ENCODE peak calls at places on chromosomes 13 and 19, in six cellular contexts. X is stimulated activated CD4-positive, alpha-beta T cell treated with anti-CD3 and anti-CD28 coated beads, Interleukin-1b, Interleukin-23, amount 100 ng/mL, for 1 hour; O is AG10803; L is hepatocyte; V is NCI-H2081; J is activated gamma-delta T cell. P is an unnamed sample.

GRCh38 chr19:15452111-15453047 is 2.6 kb upstream of the WIZ start:
- DNase-seq in L (peak), O (peak), V (no peak), X (no peak), J (no peak), P (peak)

GRCh38 chr13:76455960-76456359 is 430.2 kb downstream of the KCTD12 start:
- DNase-seq in J (no peak), O (peak), V (no peak), L (no peak), X (no peak), P (no peak)

GRCh38 chr13:59479629-59480028 is 684.1 kb downstream of the DIAPH3 start:
- DNase-seq in L (no peak), X (no peak), V (no peak), J (no peak), O (no peak), P (no peak)

GRCh38 chr19:39297931-39298634 is 1.9 kb downstream of the IFNL1 start:
- DNase-seq in X (no peak), L (no peak), V (no peak), J (peak), O (no peak), P (peak)

GRCh38 chr19:45166723-45167252 is 6.0 kb upstream of the NKPD1 start:
- DNase-seq in J (no peak), O (no peak), X (no peak), V (no peak), L (no peak), P (no peak)

GRCh38 chr13:29858231-29858630 is 7.8 kb upstream of the UBL3 start:
- DNase-seq in J (no peak), O (no peak), V (no peak), X (no peak), L (no peak), P (no peak)

GRCh38 chr13:103884139-103884723 is 818.0 kb upstream of the SLC10A2 start:
- DNase-seq in V (no peak), O (no peak), J (no peak), L (no peak), X (no peak), P (no peak)

GRCh38 chr19:9877775-9878510 is 42.8 kb downstream of the PIN1 start:
- DNase-seq in V (no peak), J (no peak), X (no peak), L (no peak), O (peak), P (no peak)

GRCh38 chr19:35247526-35248309 is 1.1 kb upstream of the LSR start:
- DNase-seq in V (peak), L (peak), O (no peak), J (peak), X (no peak), P (peak)

GRCh38 chr13:36297259-36297599 is 385 bp downstream of the CCDC169 start:
- DNase-seq in O (peak), V (peak), L (no peak), J (no peak), X (no peak), P (no peak)

GRCh38 chr13:28534210-28534609 is 39.3 kb upstream of the FLT1 start:
- DNase-seq in J (no peak), V (no peak), O (no peak), L (no peak), X (no peak), P (no peak)

GRCh38 chr13:24097667-24098066 is 62.9 kb upstream of the SPATA13 start:
- DNase-seq in O (no peak), X (no peak), V (no peak), J (no peak), L (no peak), P (no peak)

GRCh38 chr13:24050292-24050711 is 110.2 kb upstream of the SPATA13 start:
- DNase-seq in L (no peak), J (no peak), O (peak), X (no peak), V (no peak), P (no peak)

GRCh38 chr13:48626726-48627451 is 26.8 kb upstream of the CYSLTR2 start:
- DNase-seq in V (no peak), J (no peak), O (no peak), L (no peak), X (no peak), P (no peak)

GRCh38 chr13:114102521-114103288 is 29.7 kb downstream of the RASA3 start:
- DNase-seq in J (no peak), V (no peak), O (no peak), X (no peak), L (no peak), P (peak)

GRCh38 chr13:47288546-47288945 is 391.7 kb upstream of the HTR2A start:
- DNase-seq in X (no peak), V (no peak), O (peak), L (no peak), J (no peak), P (no peak)

GRCh38 chr13:94609196-94609595 is 7.5 kb downstream of the GPR180 start:
- DNase-seq in O (no peak), V (no peak), J (no peak), X (no peak), L (no peak), P (no peak)

GRCh38 chr19:48418317-48419064 is 25.0 kb downstream of the GRIN2D start:
- DNase-seq in J (no peak), O (peak), V (no peak), X (no peak), L (no peak), P (no peak)

GRCh38 chr13:110301606-110302131 is 5.3 kb downstream of the COL4A1 start:
- DNase-seq in V (no peak), J (no peak), X (no peak), O (peak), L (peak), P (no peak)

GRCh38 chr13:80251403-80251802 is 89.5 kb downstream of the SPRY2 start:
- DNase-seq in V (no peak), X (no peak), J (no peak), O (peak), L (peak), P (no peak)

GRCh38 chr13:27353166-27353583 is 71.2 kb upstream of the GTF3A start:
- DNase-seq in L (peak), O (peak), V (no peak), J (no peak), X (no peak), P (no peak)

GRCh38 chr13:41465215-41465907 is 8.0 kb downstream of the RGCC start:
- DNase-seq in O (peak), X (peak), V (no peak), L (no peak), J (peak), P (peak)

GRCh38 chr19:3285647-3286176 is 61.3 kb downstream of the CELF5 start:
- DNase-seq in X (no peak), O (no peak), V (peak), J (peak), L (no peak), P (peak)

GRCh38 chr13:74077847-74078246 is 56.4 kb downstream of the KLF12 start:
- DNase-seq in X (no peak), J (no peak), L (no peak), V (no peak), O (peak), P (no peak)

GRCh38 chr13:67493835-67494234 is 263.7 kb upstream of the PCDH9 start:
- DNase-seq in X (no peak), V (no peak), L (no peak), O (no peak), J (no peak), P (no peak)

GRCh38 chr19:8526345-8527062 is 12.5 kb upstream of the ZNF414 start:
- DNase-seq in J (no peak), O (peak), L (peak), X (no peak), V (peak), P (no peak)

GRCh38 chr19:38792250-38793111 is 3.5 kb downstream of the LGALS7B start:
- DNase-seq in L (no peak), J (no peak), X (no peak), V (no peak), O (no peak), P (peak)

GRCh38 chr13:111555906-111556305 is 235.5 kb downstream of the TEX29 start:
- DNase-seq in O (no peak), X (no peak), J (no peak), L (no peak), V (no peak), P (no peak)

GRCh38 chr19:18589380-18590272 is 1.0 kb downstream of the REX1BD start:
- DNase-seq in O (peak), X (peak), L (peak), V (peak), J (peak), P (peak)

GRCh38 chr13:33787051-33787591 is 30.8 kb upstream of the RFC3 start:
- DNase-seq in O (peak), L (no peak), V (no peak), J (no peak), X (no peak), P (no peak)

GRCh38 chr13:74839656-74840055 is 642.3 kb downstream of the TBC1D4 start:
- DNase-seq in L (no peak), O (peak), J (no peak), V (no peak), X (no peak), P (no peak)

GRCh38 chr19:7266832-7267231 is 27.4 kb downstream of the INSR start:
- DNase-seq in V (no peak), X (no peak), O (no peak), J (no peak), L (no peak), P (no peak)

GRCh38 chr19:10036601-10037071 is 23.4 kb downstream of the RDH8 start:
- DNase-seq in X (no peak), O (peak), J (no peak), V (no peak), L (peak), P (no peak)

GRCh38 chr19:32566246-32566830 is 14.7 kb upstream of the PDCD5 start:
- DNase-seq in L (no peak), J (no peak), X (no peak), O (peak), V (no peak), P (no peak)

GRCh38 chr13:75507027-75508001 is 25.3 kb upstream of the TBC1D4 start:
- DNase-seq in L (no peak), J (no peak), X (no peak), V (no peak), O (no peak), P (no peak)